ENCODE peak calls at places on chromosomes 3 and 15, in four cellular contexts. N, F, T and S are unnamed samples.

GRCh38 chr3:147943265-147943945 is 534.2 kb downstream of the ZIC1 start:
- DNase-seq in N (no peak), F (no peak), T (peak), S (no peak)

GRCh38 chr3:49199244-49199899 is 28.0 kb downstream of the KLHDC8B start:
- DNase-seq in N (no peak), F (peak), T (no peak), S (peak)

GRCh38 chr3:64422192-64422591 is 196.9 kb upstream of the PRICKLE2 start:
- DNase-seq in N (no peak), F (no peak), T (no peak), S (no peak)

GRCh38 chr3:174441588-174442316 is 417.4 kb upstream of the NAALADL2 start:
- DNase-seq in N (no peak), F (no peak), T (no peak), S (no peak)

GRCh38 chr15:62254137-62254934 is 89.3 kb upstream of the C2CD4B start:
- DNase-seq in N (no peak), F (peak), T (no peak), S (peak)

GRCh38 chr15:99432271-99433025 is 133.3 kb upstream of the MEF2A start:
- DNase-seq in N (no peak), F (peak), T (no peak), S (peak)

GRCh38 chr15:90665288-90666134 is 51.6 kb upstream of the BLM start:
- DNase-seq in N (no peak), F (peak), T (no peak), S (peak)

GRCh38 chr3:27720899-27721716 is 1.0 kb downstream of the EOMES start:
- DNase-seq in N (no peak), F (no peak), T (no peak), S (no peak)

GRCh38 chr15:101158166-101159095 is 93.4 kb downstream of the CHSY1 start:
- DNase-seq in N (no peak), F (no peak), T (no peak), S (no peak)

GRCh38 chr3:365268-365667 is 168.7 kb downstream of the CHL1 start:
- DNase-seq in N (no peak), F (no peak), T (no peak), S (no peak)

GRCh38 chr3:148992027-148992634 is 791 bp downstream of the GYG1 start:
- DNase-seq in N (no peak), F (peak), T (no peak), S (peak)

GRCh38 chr3:152376351-152377183 is 107.8 kb downstream of the MBNL1 start:
- DNase-seq in N (no peak), F (no peak), T (no peak), S (no peak)

GRCh38 chr3:71708478-71709098 is 16.6 kb downstream of the EIF4E3 start:
- DNase-seq in N (no peak), F (no peak), T (no peak), S (peak)

GRCh38 chr3:193297421-193297820 is 56.4 kb downstream of the PLAAT1 start:
- DNase-seq in N (no peak), F (no peak), T (no peak), S (no peak)

GRCh38 chr3:17151598-17152373 is 267.0 kb downstream of the PLCL2 start:
- DNase-seq in N (no peak), F (no peak), T (no peak), S (no peak)

GRCh38 chr3:187318819-187319616 is 27.5 kb upstream of the MASP1 start:
- DNase-seq in N (no peak), F (peak), T (peak), S (no peak)

GRCh38 chr3:141680620-141681389 is 57.3 kb upstream of the RNF7 start:
- DNase-seq in N (no peak), F (no peak), T (no peak), S (peak)

GRCh38 chr3:114745322-114746240 is 401.5 kb downstream of the ZBTB20 start:
- DNase-seq in N (no peak), F (no peak), T (peak), S (no peak)

GRCh38 chr3:150544726-150545125 is 1.6 kb downstream of the SERP1 start:
- DNase-seq in N (no peak), F (no peak), T (no peak), S (no peak)

GRCh38 chr3:133797396-133798105 is 8.1 kb upstream of the SRPRB start:
- DNase-seq in N (no peak), F (no peak), T (no peak), S (no peak)

GRCh38 chr3:194300392-194300758 is 50.8 kb downstream of the CPN2 start:
- DNase-seq in N (no peak), F (peak), T (no peak), S (no peak)

DNA sequence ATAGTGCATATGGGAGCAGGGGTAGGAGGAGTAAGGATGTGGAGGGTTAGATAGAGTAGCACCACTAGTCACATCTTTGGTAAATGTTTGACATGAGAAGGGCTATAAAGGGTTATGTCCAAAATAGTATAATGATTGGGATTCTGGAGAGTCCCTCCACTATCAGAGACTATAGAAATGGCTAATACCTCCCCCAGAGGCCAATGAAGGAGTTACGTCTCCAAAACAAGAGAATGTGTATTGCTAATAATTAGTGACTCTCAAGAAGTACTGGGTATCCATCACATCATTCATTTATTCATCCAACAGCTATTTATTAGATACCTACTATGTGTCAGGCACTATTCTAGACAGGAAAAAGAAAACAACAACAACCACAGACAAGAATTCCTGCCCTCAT is 203.7 kb upstream of the UMPS start:
- DNase-seq in N (no peak), F (no peak), T (no peak), S (no peak)
- TF ChIP-seq CTCF in N (no peak), F (no peak), T (no peak), S (no peak)

GRCh38 chr3:160929595-160929994 is 173.6 kb downstream of the PPM1L start:
- DNase-seq in N (no peak), F (peak), T (no peak), S (no peak)
- TF ChIP-seq CTCF in N (peak), F (peak), T (peak), S (no peak)

GRCh38 chr15:79208179-79208578 is 74.3 kb upstream of the ANKRD34C start:
- DNase-seq in N (no peak), F (no peak), T (no peak), S (no peak)
- TF ChIP-seq CTCF in N (peak), F (no peak), T (no peak), S (no peak)

DNA sequence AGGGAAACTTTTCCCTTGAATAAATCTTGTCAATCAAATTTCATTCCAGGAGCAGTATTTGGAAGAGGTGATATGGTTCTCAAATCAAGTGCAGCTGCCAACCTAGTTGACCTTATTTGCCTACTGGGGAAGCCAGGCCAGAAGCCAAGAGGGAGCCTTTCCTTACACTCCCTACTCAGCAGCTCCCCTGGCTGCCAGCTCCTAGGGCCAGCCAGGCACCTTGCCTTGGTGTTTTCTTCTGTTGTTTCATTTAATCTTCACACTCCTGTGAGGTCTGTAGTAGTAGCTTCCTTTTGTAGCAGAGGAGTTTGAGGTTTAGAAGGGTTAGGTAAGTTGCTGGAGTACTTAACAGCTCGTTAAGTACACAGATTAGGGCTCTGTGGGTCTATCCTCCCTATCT is 22.6 kb downstream of the MKRN2OS start:
- DNase-seq in N (peak), F (peak), T (no peak), S (peak)
- TF ChIP-seq CTCF in N (peak), F (no peak), T (no peak), S (peak)

DNA sequence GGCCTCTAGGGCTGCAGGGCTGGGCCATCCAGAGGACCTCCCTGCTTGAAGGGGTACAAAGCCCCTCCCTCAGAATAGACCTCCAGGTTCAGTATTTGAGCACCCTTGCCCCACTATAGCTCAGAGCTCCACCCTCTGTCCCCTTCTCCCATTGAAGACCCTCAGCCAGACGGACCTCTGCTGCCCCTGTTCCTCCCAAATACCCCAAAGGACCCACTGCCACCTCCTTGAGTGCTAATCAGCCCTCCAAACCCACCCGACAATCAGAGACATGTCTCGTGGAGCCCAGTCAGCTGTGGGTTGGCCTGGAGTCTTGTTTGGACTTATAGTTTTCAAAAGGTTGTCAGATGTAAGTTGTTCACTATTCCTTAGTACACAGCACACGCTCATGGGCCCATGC is 161.1 kb downstream of the UACA start:
- DNase-seq in N (no peak), F (no peak), T (no peak), S (no peak)
- TF ChIP-seq CTCF in N (no peak), F (no peak), T (no peak), S (no peak)

DNA sequence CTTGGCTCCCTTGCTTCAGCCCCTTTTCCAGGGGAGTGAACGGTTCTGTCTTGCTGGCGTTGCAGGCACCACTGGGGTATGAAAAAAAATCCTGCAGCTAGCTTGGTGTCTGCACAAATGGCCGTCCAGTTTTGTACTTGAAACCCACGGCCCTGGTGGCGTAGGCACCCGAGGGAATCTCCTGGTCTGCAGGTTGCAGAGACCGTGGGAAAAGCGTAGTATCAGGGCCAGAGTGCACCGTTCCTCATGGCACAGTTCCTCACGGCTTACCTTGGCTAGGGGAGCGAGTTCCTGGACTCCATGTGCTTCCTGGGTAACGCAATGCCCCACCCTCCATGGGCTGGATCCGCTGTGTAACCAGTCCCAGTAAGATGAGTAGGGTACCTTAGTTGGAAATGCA is 214.9 kb downstream of the UBE2E2 start:
- DNase-seq in N (no peak), F (no peak), T (no peak), S (no peak)
- TF ChIP-seq CTCF in N (no peak), F (no peak), T (no peak), S (no peak)

DNA sequence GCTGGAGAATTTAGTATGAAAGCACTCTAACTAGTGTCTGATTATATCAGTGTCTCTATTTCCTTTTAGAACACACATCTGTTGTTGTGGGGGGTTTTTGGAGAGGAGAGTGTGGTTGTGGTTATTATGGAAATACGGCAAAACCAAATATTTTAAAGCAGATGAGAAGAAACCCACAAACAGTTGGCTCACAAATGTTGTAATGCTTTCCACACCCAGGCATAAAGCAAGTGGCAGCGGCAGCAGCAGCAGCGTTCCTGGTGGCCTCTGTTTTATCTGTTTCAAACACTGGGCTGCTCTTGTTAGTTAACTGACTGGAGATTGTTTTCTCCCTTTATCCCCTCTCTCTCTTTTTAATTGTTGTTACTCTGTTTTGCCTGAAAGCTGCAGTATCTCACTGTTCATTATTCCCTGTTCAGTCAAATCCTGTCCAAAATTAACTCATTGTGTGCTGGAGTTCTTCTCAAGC is 1045.5 kb upstream of the NR2F2 start:
- DNase-seq in N (no peak), F (no peak), T (no peak), S (no peak)
- TF ChIP-seq CTCF in N (peak), F (no peak), T (no peak), S (no peak)

GRCh38 chr3:172836390-172836997 is 86.0 kb downstream of the ECT2 start:
- DNase-seq in N (peak), F (no peak), T (no peak), S (no peak)
- TF ChIP-seq CTCF in N (peak), F (no peak), T (peak), S (peak)